ENCODE peak calls at places on chromosomes 4 and X, in seven cellular contexts. O, V, D, I, Y, T and Q are unnamed samples.

GRCh38 chr4:36343501-36343900 is 62.1 kb downstream of the DTHD1 start:
- DNase-seq in O (no peak), V (no peak), D (no peak), I (no peak), Y (no peak), T (no peak), Q (no peak)

GRCh38 chr4:183256756-183257385 is 63.2 kb downstream of the CLDN22 start:
- DNase-seq in O (peak), V (peak), D (peak), I (peak), Y (peak), T (peak), Q (peak)

GRCh38 chr4:126213996-126214395 is 899.2 kb downstream of the FAT4 start:
- DNase-seq in O (no peak), V (no peak), D (no peak), I (no peak), Y (no peak), T (peak), Q (no peak)

GRCh38 chr4:155781432-155781831 is 22.6 kb downstream of the GUCY1B1 start:
- DNase-seq in O (no peak), V (no peak), D (no peak), I (no peak), Y (no peak), T (no peak), Q (no peak)

GRCh38 chr4:38488891-38489861 is 174.8 kb upstream of the KLF3 start:
- DNase-seq in O (no peak), V (no peak), D (no peak), I (no peak), Y (no peak), T (no peak), Q (no peak)

GRCh38 chrX:97685753-97686152 is 802.0 kb downstream of the RPA4 start:
- DNase-seq in O (peak), V (no peak), D (no peak), I (no peak), Y (peak), T (peak), Q (no peak)

GRCh38 chr4:8829584-8829983 is 42.1 kb downstream of the HMX1 start:
- DNase-seq in O (no peak), V (no peak), D (no peak), I (no peak), Y (no peak), T (no peak), Q (no peak)

GRCh38 chr4:186723207-186724047 is at the start of gene FAT1:
- DNase-seq in O (peak), V (peak), D (no peak), I (peak), Y (peak), T (no peak), Q (peak)

GRCh38 chr4:16269742-16270522 is 43.7 kb upstream of the TAPT1 start:
- DNase-seq in O (no peak), V (no peak), D (no peak), I (no peak), Y (no peak), T (no peak), Q (no peak)

GRCh38 chr4:182143822-182144620 is 99.2 kb upstream of the TENM3 start:
- DNase-seq in O (peak), V (peak), D (no peak), I (peak), Y (peak), T (peak), Q (peak)

GRCh38 chrX:56231706-56232105 is 450 bp upstream of the KLF8 start:
- DNase-seq in O (no peak), V (no peak), D (no peak), I (no peak), Y (no peak), T (no peak), Q (no peak)

GRCh38 chrX:124098089-124098488 is 136.6 kb downstream of the STAG2 start:
- DNase-seq in O (no peak), V (no peak), D (peak), I (no peak), Y (peak), T (peak), Q (peak)

GRCh38 chrX:136692271-136692670 is 44.3 kb downstream of the CD40LG start:
- DNase-seq in O (no peak), V (no peak), D (no peak), I (no peak), Y (no peak), T (no peak), Q (no peak)

GRCh38 chr4:2450394-2451035 is 18.4 kb upstream of the RNF4 start:
- DNase-seq in O (no peak), V (no peak), D (no peak), I (no peak), Y (no peak), T (no peak), Q (no peak)

GRCh38 chr4:105186701-105187158 is 40.1 kb downstream of the TET2 start:
- DNase-seq in O (no peak), V (no peak), D (no peak), I (no peak), Y (peak), T (no peak), Q (no peak)